ENCODE peak calls at places on chromosomes 3 and 15, in five cellular contexts. M, R, A, K and Q are unnamed samples.

GRCh38 chr3:15886521-15886920 is 88.7 kb upstream of the ANKRD28 start:
- DNase-seq in K (no peak), A (no peak), R (no peak), M (no peak), Q (no peak)

GRCh38 chr15:63460210-63461135 is 43.9 kb upstream of the USP3 start:
- DNase-seq in M (no peak), K (no peak), R (peak; percentile 57), A (no peak), Q (peak; percentile 63)

GRCh38 chr3:136532766-136533165 is 219.4 kb downstream of the STAG1 start:
- DNase-seq in R (no peak), K (no peak), A (no peak), M (no peak), Q (no peak)

GRCh38 chr3:123723527-123724168 is 138.8 kb upstream of the HACD2 start:
- DNase-seq in R (no peak), M (peak; percentile 73), A (peak; percentile 84), K (peak; percentile 80), Q (peak; percentile 64)

GRCh38 chr3:171491412-171491811 is 31.2 kb upstream of the TNIK start:
- DNase-seq in K (peak; percentile 3), R (no peak), M (no peak), A (no peak), Q (no peak)

GRCh38 chr3:189304465-189305341 is 132.9 kb downstream of the TPRG1 start:
- DNase-seq in R (peak; percentile 73), M (no peak), K (no peak), A (peak; percentile 54), Q (peak; percentile 77)

GRCh38 chr3:125087768-125088391 is 32.1 kb upstream of the HEG1 start:
- DNase-seq in M (no peak), R (no peak), K (peak; percentile 69), A (peak; percentile 49), Q (no peak)

GRCh38 chr15:41883484-41883825 is 10.4 kb downstream of the SPTBN5 start:
- DNase-seq in M (no peak), K (no peak), R (no peak), A (no peak), Q (no peak)

GRCh38 chr3:61830111-61830400 is 268.7 kb downstream of the PTPRG start:
- DNase-seq in K (peak; percentile 11), A (peak; percentile 44), R (no peak), M (no peak), Q (no peak)

GRCh38 chr15:59555696-59556095 is 55.9 kb upstream of the GCNT3 start:
- DNase-seq in K (no peak), M (no peak), R (peak; percentile 48), A (no peak), Q (no peak)

GRCh38 chr15:85339976-85340665 is 40.3 kb upstream of the AKAP13 start:
- DNase-seq in K (peak; percentile 42), R (no peak), A (no peak), M (no peak), Q (no peak)
- TF ChIP-seq CTCF in K (no peak), R (no peak), A (no peak), M (no peak), Q (no peak)

DNA sequence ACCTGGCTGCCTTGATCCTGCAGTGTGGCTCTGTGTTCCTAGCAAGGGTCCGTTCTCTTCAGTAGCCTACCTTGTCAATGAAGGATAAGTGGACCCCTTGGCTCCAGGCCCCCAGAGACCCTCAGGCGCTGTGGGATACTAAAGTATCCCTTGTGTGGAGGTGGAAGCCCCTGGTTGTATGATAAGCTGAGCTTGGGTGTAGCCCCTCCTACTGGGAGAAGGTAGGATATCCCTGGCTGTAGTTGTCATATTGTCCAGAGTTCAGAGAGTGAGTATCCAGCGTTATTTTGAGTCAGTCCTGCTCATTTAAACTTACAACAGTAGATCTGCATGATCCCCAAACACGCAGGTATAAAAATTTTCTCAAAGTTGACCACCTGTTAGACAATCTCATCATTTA is 496.8 kb downstream of the CNTN4 start:
- DNase-seq in M (no peak), R (no peak), K (no peak), A (no peak), Q (no peak)
- TF ChIP-seq CTCF in M (no peak), R (no peak), K (no peak), A (no peak), Q (no peak)

DNA sequence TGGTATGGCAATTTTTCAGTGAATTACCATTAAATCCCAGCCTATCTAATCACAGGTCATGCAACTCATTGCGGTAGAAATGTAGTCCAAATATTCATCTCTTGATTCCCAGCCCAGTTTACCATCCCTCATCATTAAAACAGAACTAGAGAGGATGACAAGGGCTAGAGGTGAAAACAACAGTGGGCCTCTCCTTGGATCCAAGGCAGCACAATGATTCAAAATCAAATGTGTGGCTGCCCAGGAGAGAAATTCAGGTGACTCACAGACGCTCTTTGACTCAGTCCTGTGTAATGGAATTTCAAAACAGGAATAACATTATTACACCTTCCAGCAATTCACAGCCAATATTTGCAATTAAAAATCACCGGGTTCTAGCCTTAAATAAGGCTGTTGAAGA is 246.5 kb downstream of the TBL1XR1 start:
- DNase-seq in K (peak; percentile 59), R (no peak), M (no peak), A (peak; percentile 66), Q (no peak)
- TF ChIP-seq CTCF in K (no peak), R (no peak), M (no peak), A (no peak), Q (no peak)

GRCh38 chr15:101269479-101270223 is 7.6 kb downstream of the SELENOS start:
- DNase-seq in M (no peak), K (no peak), R (no peak), A (no peak), Q (peak; percentile 40)
- TF ChIP-seq CTCF in M (peak; percentile 16), K (peak; percentile 33), R (no peak), A (peak; percentile 52), Q (peak; percentile 42)